ENCODE peak calls at places on chromosomes 13 and 19, in four cellular contexts. One of them, this sample, is unnamed.
A peak's percentile ranks its signal among the peaks of the same experiment; 100 is the strongest.

GRCh38 chr19:2476451-2477140 is 669 bp downstream of the GADD45B start:
- DNase-seq in K562: peak; percentile 72
- DNase-seq in HCT116: no peak
- DNase-seq in Panc1: no peak
- DNase-seq in this sample: no peak

GRCh38 chr13:76035711-76036110 is 399.6 kb downstream of the LMO7 start:
- DNase-seq in K562: no peak
- DNase-seq in HCT116: no peak
- DNase-seq in Panc1: no peak
- DNase-seq in this sample: no peak

GRCh38 chr19:40805258-40805868 is 6.4 kb downstream of the EGLN2 start:
- DNase-seq in K562: no peak
- DNase-seq in HCT116: no peak
- DNase-seq in Panc1: no peak
- DNase-seq in this sample: no peak

GRCh38 chr19:58399903-58400637 is 4.6 kb downstream of the RNF225 start:
- DNase-seq in K562: no peak
- DNase-seq in HCT116: no peak
- DNase-seq in Panc1: no peak
- DNase-seq in this sample: no peak

GRCh38 chr13:29707876-29708543 is 112.5 kb upstream of the SLC7A1 start:
- DNase-seq in K562: peak; percentile 50
- DNase-seq in HCT116: peak; percentile 21
- DNase-seq in Panc1: peak; percentile 10
- DNase-seq in this sample: peak; percentile 44

GRCh38 chr13:35818577-35819165 is 312.5 kb downstream of the DCLK1 start:
- DNase-seq in K562: peak; percentile 10
- DNase-seq in HCT116: peak; percentile 26
- DNase-seq in Panc1: peak; percentile 2
- DNase-seq in this sample: peak; percentile 7

GRCh38 chr13:93502071-93502470 is 275.5 kb downstream of the GPC6 start:
- DNase-seq in K562: no peak
- DNase-seq in HCT116: no peak
- DNase-seq in Panc1: no peak
- DNase-seq in this sample: no peak

GRCh38 chr19:2244486-2244885 is 4.6 kb upstream of the AMH start:
- DNase-seq in K562: no peak
- DNase-seq in HCT116: no peak
- DNase-seq in Panc1: no peak
- DNase-seq in this sample: no peak

GRCh38 chr19:31257426-31258130 is 91.7 kb downstream of the TSHZ3 start:
- DNase-seq in K562: no peak
- DNase-seq in HCT116: no peak
- DNase-seq in Panc1: no peak
- DNase-seq in this sample: no peak

GRCh38 chr13:96388598-96388997 is 298.7 kb downstream of the HS6ST3 start:
- DNase-seq in K562: no peak
- DNase-seq in HCT116: no peak
- DNase-seq in Panc1: no peak
- DNase-seq in this sample: no peak

GRCh38 chr13:62251734-62252133 is 836.1 kb upstream of the PCDH20 start:
- DNase-seq in K562: no peak
- DNase-seq in HCT116: no peak
- DNase-seq in Panc1: no peak
- DNase-seq in this sample: no peak

GRCh38 chr19:2983351-2984195 is 6.2 kb downstream of the TLE6 start:
- DNase-seq in K562: peak; percentile 23
- DNase-seq in HCT116: no peak
- DNase-seq in Panc1: no peak
- DNase-seq in this sample: no peak

GRCh38 chr13:113407103-113407530 is 43.2 kb upstream of the GRTP1 start:
- DNase-seq in K562: no peak
- DNase-seq in HCT116: no peak
- DNase-seq in Panc1: no peak
- DNase-seq in this sample: no peak

GRCh38 chr19:17794731-17795494 is at the start of gene B3GNT3:
- DNase-seq in K562: peak; percentile 81
- DNase-seq in HCT116: peak; percentile 83
- DNase-seq in Panc1: no peak
- DNase-seq in this sample: peak; percentile 46

GRCh38 chr13:30752991-30753616 is 17.8 kb downstream of the ALOX5AP start:
- DNase-seq in K562: no peak
- DNase-seq in HCT116: no peak
- DNase-seq in Panc1: no peak
- DNase-seq in this sample: no peak

GRCh38 chr13:84460989-84461388 is 578.7 kb upstream of the SLITRK1 start:
- DNase-seq in K562: no peak
- DNase-seq in HCT116: no peak
- DNase-seq in Panc1: no peak
- DNase-seq in this sample: no peak

GRCh38 chr13:37495046-37495445 is 103.5 kb downstream of the POSTN start:
- DNase-seq in K562: no peak
- DNase-seq in HCT116: no peak
- DNase-seq in Panc1: no peak
- DNase-seq in this sample: no peak

GRCh38 chr13:97130201-97130600 is 91.9 kb upstream of the MBNL2 start:
- DNase-seq in K562: no peak
- DNase-seq in HCT116: no peak
- DNase-seq in Panc1: no peak
- DNase-seq in this sample: no peak

GRCh38 chr13:112859817-112860190 is 109.2 kb upstream of the MCF2L start:
- DNase-seq in K562: no peak
- DNase-seq in HCT116: no peak
- DNase-seq in Panc1: no peak
- DNase-seq in this sample: no peak

GRCh38 chr19:38452430-38453366 is 19.2 kb downstream of the RYR1 start:
- DNase-seq in K562: peak; percentile 100
- DNase-seq in HCT116: peak; percentile 81
- DNase-seq in Panc1: no peak
- DNase-seq in this sample: no peak

GRCh38 chr13:80215368-80215767 is 125.6 kb downstream of the SPRY2 start:
- DNase-seq in K562: no peak
- DNase-seq in HCT116: no peak
- DNase-seq in Panc1: no peak
- DNase-seq in this sample: no peak

GRCh38 chr19:29810504-29810871 is 1.3 kb upstream of the CCNE1 start:
- DNase-seq in K562: peak; percentile 40
- DNase-seq in HCT116: no peak
- DNase-seq in Panc1: no peak
- DNase-seq in this sample: no peak

GRCh38 chr19:17260842-17261325 is 3.7 kb downstream of the USHBP1 start:
- DNase-seq in K562: peak; percentile 90
- DNase-seq in HCT116: peak; percentile 81
- DNase-seq in Panc1: peak; percentile 52
- DNase-seq in this sample: peak; percentile 82

GRCh38 chr19:19955208-19955607 is 54.5 kb downstream of the ZNF93 start:
- DNase-seq in K562: no peak
- DNase-seq in HCT116: no peak
- DNase-seq in Panc1: no peak
- DNase-seq in this sample: no peak

GRCh38 chr13:40338217-40338616 is 328.2 kb downstream of the FOXO1 start:
- DNase-seq in K562: no peak
- DNase-seq in HCT116: no peak
- DNase-seq in Panc1: no peak
- DNase-seq in this sample: no peak

GRCh38 chr13:80463673-80464352 is 122.9 kb upstream of the SPRY2 start:
- DNase-seq in K562: no peak
- DNase-seq in HCT116: no peak
- DNase-seq in Panc1: no peak
- DNase-seq in this sample: no peak

GRCh38 chr13:105634059-105634458 is 901.4 kb downstream of the EFNB2 start:
- DNase-seq in K562: no peak
- DNase-seq in HCT116: no peak
- DNase-seq in Panc1: no peak
- DNase-seq in this sample: no peak

GRCh38 chr13:110361365-110361911 is 54.4 kb downstream of the COL4A2 start:
- DNase-seq in K562: no peak
- DNase-seq in HCT116: no peak
- DNase-seq in Panc1: no peak
- DNase-seq in this sample: no peak

GRCh38 chr19:4691383-4691782 is 21.2 kb upstream of the MYDGF start:
- DNase-seq in K562: peak; percentile 51
- DNase-seq in HCT116: no peak
- DNase-seq in Panc1: no peak
- DNase-seq in this sample: no peak

GRCh38 chr13:114019367-114019766 is 45.5 kb upstream of the C13orf46 start:
- DNase-seq in K562: peak; percentile 84
- DNase-seq in HCT116: peak; percentile 8
- DNase-seq in Panc1: no peak
- DNase-seq in this sample: no peak

GRCh38 chr19:3343619-3344502 is 22.5 kb upstream of the NFIC start:
- DNase-seq in K562: peak; percentile 91
- DNase-seq in HCT116: peak; percentile 87
- DNase-seq in Panc1: no peak
- DNase-seq in this sample: peak; percentile 86

GRCh38 chr13:45215392-45216077 is 14.7 kb upstream of the KCTD4 start:
- DNase-seq in K562: no peak
- DNase-seq in HCT116: no peak
- DNase-seq in Panc1: no peak
- DNase-seq in this sample: no peak

GRCh38 chr13:29845440-29846056 is 4.9 kb downstream of the UBL3 start:
- DNase-seq in K562: no peak
- DNase-seq in HCT116: no peak
- DNase-seq in Panc1: no peak
- DNase-seq in this sample: no peak

GRCh38 chr13:112183544-112184145 is 116.7 kb downstream of the SOX1 start:
- DNase-seq in K562: no peak
- DNase-seq in HCT116: no peak
- DNase-seq in Panc1: no peak
- DNase-seq in this sample: no peak

GRCh38 chr19:19271828-19272599 is 1.1 kb downstream of the TM6SF2 start:
- DNase-seq in K562: no peak
- DNase-seq in HCT116: no peak
- DNase-seq in Panc1: no peak
- DNase-seq in this sample: no peak

GRCh38 chr13:80166352-80166751 is 174.6 kb downstream of the SPRY2 start:
- DNase-seq in K562: no peak
- DNase-seq in HCT116: no peak
- DNase-seq in Panc1: no peak
- DNase-seq in this sample: no peak

GRCh38 chr19:29653398-29653797 is 11.9 kb upstream of the PLEKHF1 start:
- DNase-seq in K562: no peak
- DNase-seq in HCT116: no peak
- DNase-seq in Panc1: no peak
- DNase-seq in this sample: no peak

GRCh38 chr19:409006-409514 is at the start of gene C2CD4C:
- DNase-seq in K562: peak; percentile 81
- DNase-seq in HCT116: no peak
- DNase-seq in Panc1: no peak
- DNase-seq in this sample: no peak

GRCh38 chr19:49408816-49409440 is 14.3 kb downstream of the PTH2 start:
- DNase-seq in K562: peak; percentile 46
- DNase-seq in HCT116: no peak
- DNase-seq in Panc1: no peak
- DNase-seq in this sample: no peak

GRCh38 chr19:13872339-13872694 is 4.6 kb upstream of the NANOS3 start:
- DNase-seq in K562: no peak
- DNase-seq in HCT116: no peak
- DNase-seq in Panc1: no peak
- DNase-seq in this sample: no peak
- H3K4me3 ChIP-seq in K562: peak overlapping the region; percentile 58
- H3K4me3 ChIP-seq in HCT116: peak overlapping the region; percentile 58
- H3K4me3 ChIP-seq in Panc1: peak overlapping the region; percentile 38
- H3K4me3 ChIP-seq in this sample: peak overlapping the region; percentile 42

GRCh38 chr13:25415196-25415595 is 43.4 kb downstream of the ATP8A2 start:
- DNase-seq in K562: no peak
- DNase-seq in HCT116: no peak
- DNase-seq in Panc1: no peak
- DNase-seq in this sample: no peak
- TF ChIP-seq TCF7L2 in K562: no peak
- TF ChIP-seq TCF7L2 in HCT116: no peak
- TF ChIP-seq TCF7L2 in Panc1: no peak
- TF ChIP-seq TCF7L2 in this sample: no peak

GRCh38 chr19:53906211-53907192 is 2.6 kb upstream of the CACNG7 start:
- DNase-seq in K562: peak; percentile 81
- DNase-seq in HCT116: no peak
- DNase-seq in Panc1: no peak
- DNase-seq in this sample: no peak

GRCh38 chr19:53905787-53906186 is 3.3 kb upstream of the CACNG7 start:
- DNase-seq in K562: no peak
- DNase-seq in HCT116: no peak
- DNase-seq in Panc1: no peak
- DNase-seq in this sample: no peak

GRCh38 chr19:53907690-53908089 is 1.4 kb upstream of the CACNG7 start:
- DNase-seq in K562: no peak
- DNase-seq in HCT116: no peak
- DNase-seq in Panc1: no peak
- DNase-seq in this sample: no peak

GRCh38 chr19:53908106-53908932 is 759 bp upstream of the CACNG7 start:
- DNase-seq in K562: peak; percentile 61
- DNase-seq in HCT116: no peak
- DNase-seq in Panc1: no peak
- DNase-seq in this sample: no peak

GRCh38 chr19:53907193-53907581 is 1.9 kb upstream of the CACNG7 start:
- DNase-seq in K562: no peak
- DNase-seq in HCT116: no peak
- DNase-seq in Panc1: no peak
- DNase-seq in this sample: no peak
- H3K4me3 ChIP-seq in K562: no peak overlapping the region
- H3K4me3 ChIP-seq in HCT116: no peak overlapping the region
- H3K4me3 ChIP-seq in Panc1: peak overlapping the region; percentile 33
- H3K4me3 ChIP-seq in this sample: no peak overlapping the region

DNA sequence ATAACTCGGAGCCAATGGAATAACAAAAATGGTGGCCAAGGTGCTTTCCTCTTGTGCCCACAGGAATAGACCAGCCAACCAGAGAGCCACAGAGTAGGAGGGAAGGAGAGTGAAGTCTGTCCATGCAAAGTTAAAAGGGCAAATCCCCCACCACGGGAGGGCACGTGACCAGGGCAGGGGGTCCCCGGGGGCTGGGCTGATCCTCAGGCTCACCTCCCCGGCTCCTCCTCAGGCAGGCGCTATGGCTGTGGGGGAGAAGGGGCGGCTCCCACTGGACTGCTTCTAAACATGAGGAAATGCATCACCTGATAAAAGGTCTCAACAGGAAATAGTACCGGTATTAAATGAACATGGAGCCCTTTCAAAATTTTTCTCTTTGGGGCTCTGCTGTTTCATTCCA is 73.2 kb upstream of the SLC15A1 start:
- DNase-seq in K562: no peak
- DNase-seq in HCT116: no peak
- DNase-seq in Panc1: no peak
- DNase-seq in this sample: no peak
- TF ChIP-seq TCF7L2 in K562: no peak
- TF ChIP-seq TCF7L2 in HCT116: no peak
- TF ChIP-seq TCF7L2 in Panc1: no peak
- TF ChIP-seq TCF7L2 in this sample: no peak